ENCODE peak calls at places on chromosomes 11 and 22, in four cellular contexts. G, Y, X and I are unnamed samples. For H3K36me3 and H3K27me3, the result is how much of the 10 kb centered on the place peaks cover.

GRCh38 chr11:68775951-68776388 is 24.6 kb upstream of the TESMIN start:
- DNase-seq in X (no peak), G (no peak), Y (no peak), I (no peak)

GRCh38 chr22:47618611-47619010 is 856.2 kb downstream of the TBC1D22A start:
- DNase-seq in Y (no peak), X (no peak), G (no peak), I (no peak)

GRCh38 chr11:107741044-107741823 is 29.4 kb upstream of the SLN start:
- DNase-seq in X (peak), Y (peak), G (no peak), I (no peak)

GRCh38 chr11:103326070-103326794 is 217.0 kb downstream of the DYNC2H1 start:
- DNase-seq in G (peak), Y (peak), X (peak), I (peak)

GRCh38 chr11:36254739-36255138 is 34.5 kb downstream of the COMMD9 start:
- DNase-seq in Y (peak), G (peak), X (no peak), I (no peak)

GRCh38 chr11:106306942-106307341 is 229.5 kb downstream of the AASDHPPT start:
- DNase-seq in Y (no peak), X (no peak), G (no peak), I (no peak)

GRCh38 chr11:66598993-66599392 is 6.0 kb downstream of the CCS start:
- DNase-seq in X (no peak), Y (no peak), G (no peak), I (no peak)

GRCh38 chr22:38947321-38948112 is 9.9 kb upstream of the APOBEC3A start:
- DNase-seq in X (peak), G (no peak), Y (no peak), I (no peak)

GRCh38 chr22:19773470-19774040 is 13.0 kb downstream of the TBX1 start:
- DNase-seq in G (no peak), Y (no peak), X (no peak), I (no peak)

GRCh38 chr11:12625438-12626071 is 48.7 kb upstream of the TEAD1 start:
- DNase-seq in G (peak), X (no peak), Y (peak), I (no peak)

GRCh38 chr11:65456418-65456817 is 33.8 kb downstream of the NEAT1 start:
- DNase-seq in Y (no peak), G (no peak), X (no peak), I (no peak)

GRCh38 chr11:76131142-76131541 is 75.2 kb downstream of the WNT11 start:
- DNase-seq in Y (no peak), G (no peak), X (no peak), I (no peak)

GRCh38 chr11:117992620-117993019 is 6.4 kb downstream of the IL10RA start:
- DNase-seq in X (no peak), Y (no peak), G (no peak), I (no peak)
- H3K27ac ChIP-seq in X (peak), Y (no peak), G (no peak), I (no peak)

GRCh38 chr11:72984448-72985077 is 157.6 kb downstream of the FCHSD2 start:
- DNase-seq in Y (no peak), G (no peak), X (no peak), I (no peak)

GRCh38 chr11:72985645-72986044 is 156.5 kb downstream of the FCHSD2 start:
- DNase-seq in Y (peak), G (no peak), X (no peak), I (peak)

GRCh38 chr11:72981067-72981466 is 161.1 kb downstream of the FCHSD2 start:
- DNase-seq in X (no peak), G (no peak), Y (no peak), I (no peak)

GRCh38 chr11:72982286-72982685 is 159.8 kb downstream of the FCHSD2 start:
- DNase-seq in G (no peak), Y (no peak), X (no peak), I (no peak)

GRCh38 chr11:72983560-72983959 is 158.6 kb downstream of the FCHSD2 start:
- DNase-seq in X (no peak), Y (no peak), G (no peak), I (no peak)
- H3K36me3 ChIP-seq in X (under half), Y (under half), G (under half), I (under half)

GRCh38 chr11:57364851-57365660 is 15.9 kb downstream of the PRG3 start:
- DNase-seq in X (no peak), Y (no peak), G (no peak), I (no peak)
- H3K27me3 ChIP-seq in X (under half), Y (half or more), G (under half), I (under half)

DNA sequence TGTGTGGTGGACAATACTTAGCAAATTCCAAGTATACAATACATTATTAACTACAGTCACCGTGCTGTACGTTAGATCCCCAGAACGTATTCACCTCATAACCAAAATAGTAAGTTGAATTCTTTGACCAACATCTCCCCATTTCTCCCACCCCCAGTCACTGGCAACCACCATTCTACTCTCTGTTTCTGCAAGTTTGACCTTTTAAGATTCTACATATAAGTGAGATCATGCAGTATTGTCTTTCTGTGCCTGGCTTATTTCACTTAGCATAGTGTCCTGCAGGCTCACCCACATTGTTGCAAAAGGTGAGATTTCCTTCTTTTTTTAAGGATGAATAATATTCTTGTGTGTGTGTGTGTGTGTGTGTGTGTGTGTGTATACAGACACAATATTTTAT is 59.1 kb downstream of the IRAG1 start:
- DNase-seq in X (no peak), Y (no peak), G (no peak), I (no peak)
- H3K27ac ChIP-seq in X (no peak), Y (no peak), G (no peak), I (no peak)

GRCh38 chr11:57303280-57303989 is 21.3 kb downstream of the TNKS1BP1 start:
- DNase-seq in Y (no peak), G (no peak), X (no peak), I (no peak)
- H3K36me3 ChIP-seq in Y (half or more), G (under half), X (under half), I (half or more)

GRCh38 chr22:36998620-36999351 is 20.5 kb downstream of the TST start:
- DNase-seq in X (peak), G (no peak), Y (peak), I (no peak)

GRCh38 chr22:37000676-37001534 is 18.3 kb downstream of the TST start:
- DNase-seq in X (no peak), Y (no peak), G (no peak), I (no peak)

GRCh38 chr22:37002633-37003032 is 16.6 kb downstream of the TST start:
- DNase-seq in G (no peak), Y (no peak), X (no peak), I (no peak)

GRCh38 chr22:37001826-37002225 is 17.4 kb downstream of the TST start:
- DNase-seq in Y (no peak), G (no peak), X (no peak), I (no peak)

GRCh38 chr22:36999463-36999862 is 19.8 kb downstream of the TST start:
- DNase-seq in G (no peak), X (no peak), Y (no peak), I (no peak)
- H3K27me3 ChIP-seq in G (under half), X (under half), Y (under half), I (under half)